ENCODE peak calls at places on chromosomes 2 and 18, in five cellular contexts. H is osteoblast, O is A549, Y is aorta, N is naive B cell. S is an unnamed sample.
A peak's percentile ranks its signal among the peaks of the same experiment; 100 is the strongest.

GRCh38 chr2:45993476-45993991 is 303.7 kb upstream of the EPAS1 start:
- DNase-seq in H (peak; percentile 84), O (peak; percentile 94), Y (no peak), N (peak; percentile 30), S (peak; percentile 48)

GRCh38 chr2:119575439-119575838 is 31.2 kb downstream of the CFAP221 start:
- DNase-seq in H (no peak), O (no peak), Y (no peak), N (no peak), S (no peak)

GRCh38 chr2:180564051-180564450 is 416.4 kb upstream of the UBE2E3 start:
- DNase-seq in H (no peak), O (no peak), Y (no peak), N (no peak), S (no peak)

GRCh38 chr2:88082781-88083180 is 15.2 kb downstream of the SMYD1 start:
- DNase-seq in H (no peak), O (no peak), Y (no peak), N (no peak), S (no peak)

GRCh38 chr2:43184339-43184895 is 42.0 kb downstream of the ZFP36L2 start:
- DNase-seq in H (peak; percentile 89), O (peak; percentile 81), Y (no peak), N (no peak), S (no peak)

GRCh38 chr18:78352905-78353304 is 626.7 kb upstream of the SALL3 start:
- DNase-seq in H (no peak), O (no peak), Y (no peak), N (no peak), S (no peak)

GRCh38 chr18:68549257-68549871 is 165.5 kb downstream of the TMX3 start:
- DNase-seq in H (peak; percentile 25), O (no peak), Y (no peak), N (no peak), S (no peak)

GRCh38 chr18:11953113-11953512 is 28.2 kb upstream of the IMPA2 start:
- DNase-seq in H (no peak), O (no peak), Y (no peak), N (no peak), S (no peak)

GRCh38 chr2:120368086-120368485 is 22.1 kb downstream of the INHBB start:
- DNase-seq in H (peak; percentile 67), O (no peak), Y (no peak), N (no peak), S (no peak)

GRCh38 chr18:452801-453200 is 47.7 kb downstream of the COLEC12 start:
- DNase-seq in H (peak; percentile 22), O (no peak), Y (no peak), N (no peak), S (no peak)

GRCh38 chr2:181438298-181438697 is 18.9 kb upstream of the ITGA4 start:
- DNase-seq in H (no peak), O (peak; percentile 12), Y (no peak), N (no peak), S (no peak)

GRCh38 chr2:38578832-38579231 is 23.9 kb downstream of the HNRNPLL start:
- DNase-seq in H (no peak), O (no peak), Y (no peak), N (no peak), S (no peak)

GRCh38 chr2:162382283-162382682 is 38.4 kb downstream of the GCA start:
- DNase-seq in H (peak; percentile 1), O (no peak), Y (no peak), N (no peak), S (no peak)

GRCh38 chr2:216882876-216883275 is 23.0 kb upstream of the TNP1 start:
- DNase-seq in H (no peak), O (no peak), Y (no peak), N (no peak), S (no peak)

GRCh38 chr2:241985986-241986329 is 116.4 kb downstream of the RTP5 start:
- DNase-seq in H (no peak), O (no peak), Y (no peak), N (no peak), S (no peak)

GRCh38 chr2:219249203-219249980 is 3.7 kb upstream of the TUBA4B start:
- DNase-seq in H (peak; percentile 92), O (peak; percentile 93), Y (peak; percentile 87), N (peak; percentile 40), S (no peak)

GRCh38 chr2:32768387-32769174 is 140.7 kb downstream of the TTC27 start:
- DNase-seq in H (no peak), O (no peak), Y (no peak), N (no peak), S (no peak)

GRCh38 chr18:60120231-60120630 is 220.4 kb downstream of the PMAIP1 start:
- DNase-seq in H (no peak), O (no peak), Y (no peak), N (no peak), S (no peak)

GRCh38 chr2:65880451-65880850 is 448.1 kb upstream of the SPRED2 start:
- DNase-seq in H (no peak), O (no peak), Y (no peak), N (no peak), S (no peak)

GRCh38 chr18:48358868-48359267 is 50.3 kb downstream of the ZBTB7C start:
- DNase-seq in H (no peak), O (no peak), Y (no peak), N (no peak), S (no peak)

GRCh38 chr2:176805345-176805744 is 407.2 kb upstream of the HNRNPA3 start:
- DNase-seq in H (no peak), O (no peak), Y (no peak), N (no peak), S (no peak)

GRCh38 chr2:55164534-55165104 is 67.5 kb downstream of the CLHC1 start:
- DNase-seq in H (no peak), O (no peak), Y (no peak), N (no peak), S (no peak)

GRCh38 chr18:60469396-60469795 is 96.8 kb upstream of the MC4R start:
- DNase-seq in H (no peak), O (no peak), Y (no peak), N (no peak), S (no peak)